ENCODE peak calls at places on chromosomes 5 and 9, in four cellular contexts. I is PC-3; B is NCI-H1930; A is activated CD4-positive, alpha-beta T cell treated with anti-CD3 and anti-CD28 coated beads for 24 hours. Q is an unnamed sample.
A peak's percentile ranks its signal among the peaks of the same experiment; 100 is the strongest.

GRCh38 chr9:74838351-74838750 is 49.4 kb downstream of the TRPM6 start:
- DNase-seq in I (peak; percentile 4), B (no peak), A (no peak), Q (no peak)

GRCh38 chr5:73664796-73665195 is 38.8 kb downstream of the ARHGEF28 start:
- DNase-seq in I (no peak), B (no peak), A (no peak), Q (no peak)

GRCh38 chr5:92372766-92373165 is 989.6 kb upstream of the ARRDC3 start:
- DNase-seq in I (peak; percentile 79), B (no peak), A (no peak), Q (no peak)

GRCh38 chr9:91378695-91379127 is 17.0 kb upstream of the AUH start:
- DNase-seq in I (no peak), B (no peak), A (no peak), Q (no peak)

GRCh38 chr5:78961743-78962142 is 23.4 kb downstream of the ARSB start:
- DNase-seq in I (no peak), B (no peak), A (no peak), Q (no peak)

GRCh38 chr5:122054266-122054665 is 23.8 kb downstream of the LOX start:
- DNase-seq in I (no peak), B (no peak), A (no peak), Q (no peak)

GRCh38 chr5:26031481-26031880 is 1006.9 kb downstream of the CDH9 start:
- DNase-seq in I (no peak), B (no peak), A (no peak), Q (no peak)

GRCh38 chr5:125896381-125896780 is 526.8 kb upstream of the GRAMD2B start:
- DNase-seq in I (no peak), B (no peak), A (no peak), Q (no peak)

GRCh38 chr5:1166370-1166769 is 35.0 kb upstream of the SLC6A19 start:
- DNase-seq in I (no peak), B (no peak), A (no peak), Q (no peak)

GRCh38 chr9:83714316-83714715 is 6.6 kb upstream of the UBQLN1 start:
- DNase-seq in I (peak; percentile 6), B (no peak), A (no peak), Q (no peak)

GRCh38 chr5:144547098-144547499 is 376.4 kb downstream of the KCTD16 start:
- DNase-seq in I (no peak), B (no peak), A (no peak), Q (no peak)

GRCh38 chr9:16532272-16532671 is 338.2 kb downstream of the BNC2 start:
- DNase-seq in I (no peak), B (no peak), A (no peak), Q (no peak)

GRCh38 chr9:83934569-83935275 is 13.5 kb upstream of the KIF27 start:
- DNase-seq in I (peak; percentile 77), B (no peak), A (no peak), Q (no peak)

GRCh38 chr9:136957901-136958300 is 5.8 kb downstream of the LCN12 start:
- DNase-seq in I (no peak), B (no peak), A (no peak), Q (no peak)

GRCh38 chr9:16442622-16443021 is 427.8 kb downstream of the BNC2 start:
- DNase-seq in I (peak; percentile 70), B (no peak), A (no peak), Q (no peak)

GRCh38 chr5:42666821-42667325 is 89.7 kb upstream of the CCDC152 start:
- DNase-seq in I (no peak), B (no peak), A (no peak), Q (no peak)

GRCh38 chr5:78562001-78562400 is 86.6 kb downstream of the LHFPL2 start:
- DNase-seq in I (no peak), B (no peak), A (no peak), Q (no peak)

GRCh38 chr5:54186912-54187445 is 123.4 kb downstream of the ARL15 start:
- DNase-seq in I (no peak), B (no peak), A (no peak), Q (no peak)